ENCODE peak calls at places on chromosome 2, in five cellular contexts. Q is endothelial cell, Z is kidney, L is brain microvascular endothelial cell, Y is fibroblast of villous mesenchyme. T is an unnamed sample.

GRCh38 chr2:221962186-221962585 is 336.6 kb downstream of the PAX3 start:
- DNase-seq in Q (no peak), L (no peak), Y (no peak), Z (no peak), T (no peak)

GRCh38 chr2:224436634-224437033 is 34.7 kb upstream of the FAM124B start:
- DNase-seq in L (no peak), Z (no peak), Y (no peak), Q (no peak), T (no peak)

GRCh38 chr2:178498137-178498536 is 17.9 kb downstream of the PLEKHA3 start:
- DNase-seq in Y (no peak), L (no peak), Z (no peak), Q (no peak), T (no peak)

GRCh38 chr2:201430839-201431238 is 20.4 kb downstream of the TRAK2 start:
- DNase-seq in L (no peak), Y (no peak), Z (no peak), Q (no peak), T (no peak)

GRCh38 chr2:97360202-97360601 is 229.5 kb downstream of the ANKRD36B start:
- DNase-seq in Q (no peak), Y (no peak), L (no peak), Z (no peak), T (no peak)

GRCh38 chr2:120549841-120550240 is 185.8 kb upstream of the GLI2 start:
- DNase-seq in L (no peak), Q (no peak), Y (no peak), Z (no peak), T (no peak)

GRCh38 chr2:12861344-12861942 is 144.7 kb downstream of the TRIB2 start:
- DNase-seq in Q (no peak), Z (no peak), Y (peak; percentile 48), L (peak; percentile 34), T (peak; percentile 68)

GRCh38 chr2:200730302-200730701 is 81.4 kb upstream of the BZW1 start:
- DNase-seq in L (no peak), Q (no peak), Y (no peak), Z (no peak), T (no peak)

GRCh38 chr2:71898851-71899681 is 248.6 kb downstream of the CYP26B1 start:
- DNase-seq in Z (no peak), Q (no peak), Y (no peak), L (no peak), T (no peak)

GRCh38 chr2:138877421-138877820 is 97.2 kb upstream of the NXPH2 start:
- DNase-seq in L (no peak), Y (no peak), Q (no peak), Z (no peak), T (no peak)

GRCh38 chr2:224410946-224411561 is 9.1 kb upstream of the FAM124B start:
- DNase-seq in Z (no peak), L (no peak), Q (no peak), Y (no peak), T (peak; percentile 25)

GRCh38 chr2:219661955-219662395 is 34.5 kb downstream of the SLC4A3 start:
- DNase-seq in Q (no peak), Y (peak; percentile 45), L (peak; percentile 67), Z (no peak), T (peak; percentile 78)

GRCh38 chr2:105308785-105309540 is 20.6 kb downstream of the TGFBRAP1 start:
- DNase-seq in Y (peak; percentile 39), L (no peak), Z (no peak), Q (no peak), T (no peak)

GRCh38 chr2:239884875-239885274 is 140.3 kb downstream of the NDUFA10 start:
- DNase-seq in L (no peak), Z (no peak), Q (no peak), Y (no peak), T (no peak)

GRCh38 chr2:216139884-216140283 is 30.7 kb downstream of the XRCC5 start:
- DNase-seq in Z (no peak), L (no peak), Q (peak; percentile 18), Y (no peak), T (no peak)

GRCh38 chr2:176169181-176169580 is 12.1 kb downstream of the HOXD3 start:
- DNase-seq in Y (no peak), Z (no peak), L (no peak), Q (no peak), T (no peak)

GRCh38 chr2:190343500-190344274 is at the start of gene INPP1:
- DNase-seq in Q (peak; percentile 56), Y (peak; percentile 72), Z (peak; percentile 91), L (peak; percentile 47), T (peak; percentile 42)

GRCh38 chr2:152471499-152471898 is 136.5 kb downstream of the FMNL2 start:
- DNase-seq in Y (no peak), Z (no peak), L (no peak), Q (no peak), T (no peak)

GRCh38 chr2:179239194-179239593 is 25.4 kb downstream of the SESTD1 start:
- DNase-seq in L (no peak), Q (no peak), Z (no peak), Y (no peak), T (no peak)

GRCh38 chr2:151029406-151030157 is 232.1 kb downstream of the RBM43 start:
- DNase-seq in L (peak; percentile 27), Z (no peak), Q (no peak), Y (peak; percentile 85), T (peak; percentile 87)

GRCh38 chr2:73291093-73291460 is 2.3 kb downstream of the EGR4 start:
- DNase-seq in L (no peak), Y (peak; percentile 56), Q (peak; percentile 72), Z (peak; percentile 86), T (peak; percentile 11)

DNA sequence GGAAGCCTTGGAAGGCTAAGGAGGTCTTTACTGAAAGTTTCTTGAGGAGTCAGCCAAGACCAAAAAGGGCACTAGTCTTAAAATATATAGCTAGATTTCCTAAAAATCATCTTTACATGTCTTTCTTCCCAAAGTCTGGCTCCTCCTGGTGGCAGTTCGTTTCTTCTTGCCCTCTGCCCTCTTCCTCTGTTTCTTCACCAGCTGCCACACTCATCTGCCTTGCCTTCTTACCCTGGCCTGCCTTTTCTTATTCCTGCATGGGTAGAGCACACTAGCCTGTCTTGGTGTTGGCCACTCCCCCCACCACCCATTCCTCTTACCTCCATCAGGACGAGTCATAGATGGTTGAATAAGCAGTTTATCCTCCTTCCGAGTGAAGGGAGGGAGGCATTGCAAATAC is 129.8 kb downstream of the RAPGEF4 start:
- DNase-seq in Z (no peak), Q (no peak), L (no peak), Y (no peak), T (peak; percentile 6)
- TF ChIP-seq CTCF in Z (no peak), Q (peak; percentile 21), L (peak; percentile 63), Y (peak; percentile 31), T (peak; percentile 77)

GRCh38 chr2:26244479-26245230 is at the start of the genes HADHA and HADHB:
- DNase-seq in Q (peak; percentile 89), Z (peak; percentile 96), L (peak; percentile 81), Y (peak; percentile 94), T (peak; percentile 91)
- TF ChIP-seq CTCF in Q (no peak), Z (no peak), L (peak; percentile 52), Y (peak; percentile 17), T (peak; percentile 30)

GRCh38 chr2:69567909-69568300 is 75.6 kb downstream of the AAK1 start:
- DNase-seq in Y (no peak), L (no peak), Q (no peak), Z (no peak), T (no peak)
- TF ChIP-seq CTCF in Y (no peak), L (no peak), Q (no peak), Z (no peak), T (no peak)

GRCh38 chr2:238685327-238685709 is 162.6 kb upstream of the TWIST2 start:
- DNase-seq in Z (no peak), Q (no peak), L (no peak), Y (no peak), T (no peak)

GRCh38 chr2:238686223-238686622 is 161.7 kb upstream of the TWIST2 start:
- DNase-seq in Z (no peak), L (no peak), Y (no peak), Q (no peak), T (no peak)

GRCh38 chr2:238688197-238689153 is 159.4 kb upstream of the TWIST2 start:
- DNase-seq in Q (no peak), L (no peak), Y (no peak), Z (no peak), T (no peak)

GRCh38 chr2:238684362-238685326 is 163.2 kb upstream of the TWIST2 start:
- DNase-seq in Q (no peak), Z (peak; percentile 34), L (peak; percentile 95), Y (peak; percentile 99), T (peak; percentile 99)

DNA sequence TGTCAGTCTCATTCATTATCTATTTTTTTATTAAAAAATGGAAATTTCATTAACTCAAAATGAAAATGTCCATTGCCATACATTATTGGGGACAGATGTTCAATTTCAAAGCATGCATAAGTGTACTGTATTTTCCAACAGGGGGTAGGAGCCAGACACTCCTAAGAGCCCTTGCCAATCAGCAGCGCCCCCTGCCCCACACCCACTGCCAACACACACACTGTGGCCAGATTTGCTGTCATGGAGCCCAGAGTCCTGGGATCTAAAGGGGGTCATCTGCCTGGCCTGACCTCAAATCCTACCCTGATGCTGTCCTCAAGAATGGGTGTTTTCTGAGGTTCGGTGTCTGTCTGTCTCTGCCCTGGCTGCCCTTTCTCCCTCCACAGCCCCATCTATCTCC is 162.2 kb upstream of the TWIST2 start:
- DNase-seq in Y (no peak), Q (no peak), Z (no peak), L (no peak), T (no peak)
- TF ChIP-seq CTCF in Y (no peak), Q (no peak), Z (no peak), L (peak; percentile 13), T (peak; percentile 32)

GRCh38 chr2:129016972-129017371 is 698.3 kb upstream of the HS6ST1 start:
- DNase-seq in L (no peak), Y (no peak), Q (no peak), Z (no peak), T (no peak)
- TF ChIP-seq CTCF in L (no peak), Y (no peak), Q (no peak), Z (no peak), T (no peak)